ENCODE peak calls at places on chromosomes 1 and 21, in four cellular contexts. R is fibroblast of pulmonary artery, B is body of pancreas, H is left ventricle myocardium inferior. I is an unnamed sample.

GRCh38 chr1:228177936-228178710 is 12.5 kb downstream of the IBA57 start:
- DNase-seq in H (no peak), R (no peak), B (no peak), I (no peak)

GRCh38 chr1:41740630-41741239 is 178.0 kb downstream of the HIVEP3 start:
- DNase-seq in H (no peak), B (no peak), R (no peak), I (no peak)

GRCh38 chr1:17622823-17623222 is 83.3 kb downstream of the ARHGEF10L start:
- DNase-seq in R (no peak), B (no peak), H (no peak), I (no peak)

GRCh38 chr1:199821029-199821779 is 206.3 kb upstream of the NR5A2 start:
- DNase-seq in B (peak), R (no peak), H (no peak), I (no peak)

GRCh38 chr21:36035381-36035791 is 24.9 kb downstream of the SETD4 start:
- DNase-seq in R (no peak), H (no peak), B (no peak), I (no peak)

GRCh38 chr1:205918955-205919746 is 24.1 kb downstream of the SLC26A9 start:
- DNase-seq in H (peak), B (peak), R (peak), I (no peak)

GRCh38 chr1:198523183-198523942 is 17.1 kb downstream of the ATP6V1G3 start:
- DNase-seq in R (no peak), H (no peak), B (no peak), I (no peak)

GRCh38 chr21:44002511-44002910 is 9.6 kb upstream of the TRAPPC10 start:
- DNase-seq in R (no peak), B (no peak), H (no peak), I (no peak)

GRCh38 chr1:91346824-91347223 is 57.8 kb downstream of the HFM1 start:
- DNase-seq in R (no peak), B (no peak), H (no peak), I (no peak)

GRCh38 chr1:91944087-91944486 is 5.1 kb upstream of the BRDT start:
- DNase-seq in B (no peak), R (peak), H (no peak), I (no peak)

GRCh38 chr1:94863297-94863911 is 43.2 kb downstream of the SLC44A3 start:
- DNase-seq in B (peak), R (peak), H (no peak), I (no peak)

GRCh38 chr1:154583691-154584212 is 16.2 kb downstream of the CHRNB2 start:
- DNase-seq in H (no peak), B (no peak), R (peak), I (no peak)

GRCh38 chr1:32877211-32878110 is 6.7 kb upstream of the FNDC5 start:
- DNase-seq in B (no peak), H (peak), R (no peak), I (no peak)

GRCh38 chr21:37655601-37656300 is 260.5 kb downstream of the KCNJ6 start:
- DNase-seq in R (no peak), H (no peak), B (no peak), I (no peak)

GRCh38 chr21:36630485-36631206 is 68.3 kb upstream of the SIM2 start:
- DNase-seq in B (peak), R (peak), H (peak), I (peak)

GRCh38 chr1:224762701-224763100 is 146.6 kb downstream of the CNIH3 start:
- DNase-seq in R (no peak), H (no peak), B (no peak), I (no peak)

GRCh38 chr1:9350011-9350907 is 57.6 kb downstream of the SPSB1 start:
- DNase-seq in H (peak), B (no peak), R (peak), I (no peak)

GRCh38 chr21:14353712-14354111 is 29.2 kb downstream of the HSPA13 start:
- DNase-seq in B (no peak), R (no peak), H (no peak), I (no peak)

GRCh38 chr1:156033011-156033410 is 12.3 kb upstream of the SSR2 start:
- DNase-seq in B (no peak), R (peak), H (no peak), I (no peak)

GRCh38 chr1:63802109-63802508 is 28.3 kb downstream of the ROR1 start:
- DNase-seq in H (no peak), B (no peak), R (no peak), I (no peak)
- TF ChIP-seq CTCF in H (no peak), B (no peak), R (no peak), I (no peak)

GRCh38 chr1:99527078-99527477 is 118.8 kb upstream of the PALMD start:
- DNase-seq in H (no peak), R (peak), B (no peak), I (no peak)
- TF ChIP-seq CTCF in H (peak), R (peak), B (no peak), I (no peak)

DNA sequence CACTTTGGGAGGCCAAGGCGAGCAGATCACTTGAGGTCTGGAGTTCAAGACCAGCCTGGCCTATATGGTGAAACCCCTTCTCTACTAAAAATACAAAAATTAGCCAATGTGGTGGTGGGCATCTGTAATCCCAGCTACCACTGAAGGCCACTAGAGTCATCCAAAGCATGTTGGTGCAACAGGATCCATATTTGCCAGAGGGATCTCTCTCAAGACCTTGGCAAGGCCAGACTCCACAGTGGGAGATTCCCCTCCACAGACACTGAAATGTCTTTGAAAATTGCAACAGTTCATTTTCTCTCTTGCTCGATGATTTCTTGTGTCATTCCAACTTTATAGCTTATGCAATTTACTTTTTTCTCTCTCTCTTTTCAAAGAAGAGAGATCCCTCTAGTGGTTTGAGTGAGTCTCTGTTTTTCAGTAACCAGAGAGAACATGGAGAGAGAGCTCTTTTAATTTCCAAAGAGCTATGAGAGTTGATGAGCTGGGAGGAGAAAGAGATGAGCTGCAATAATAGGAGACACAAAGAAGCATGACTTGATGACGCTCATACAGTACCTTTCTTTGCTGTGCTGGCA is 176.8 kb upstream of the USP25 start:
- DNase-seq in B (no peak), R (peak), H (no peak), I (no peak)
- TF ChIP-seq CTCF in B (peak), R (peak), H (peak), I (no peak)

GRCh38 chr1:116826818-116827606 is 72.8 kb downstream of the CD2 start:
- DNase-seq in B (no peak), H (no peak), R (peak), I (no peak)

GRCh38 chr1:116827607-116828125 is 73.4 kb downstream of the CD2 start:
- DNase-seq in H (no peak), R (no peak), B (no peak), I (no peak)

GRCh38 chr1:116825400-116825734 is 71.1 kb downstream of the CD2 start:
- DNase-seq in R (peak), H (peak), B (no peak), I (no peak)

GRCh38 chr1:116824631-116825399 is 70.6 kb downstream of the CD2 start:
- DNase-seq in H (no peak), B (peak), R (peak), I (no peak)

GRCh38 chr1:116825735-116826438 is 71.7 kb downstream of the CD2 start:
- DNase-seq in H (no peak), R (no peak), B (peak), I (no peak)
- TF ChIP-seq CTCF in H (no peak), R (no peak), B (no peak), I (no peak)